ENCODE peak calls at places on chromosome X, in nine cellular contexts. C is RPMI7951; Q is AG08396; V is fibroblast of the aortic adventitia; R is T-helper 1 cell; O is nucleus accumbens; N is RCC 7860; I is GM18507; G is CD8-positive, alpha-beta memory T cell. L is an unnamed sample.

GRCh38 chrX:75522565-75523411 is at the start of gene ZDHHC15:
- DNase-seq in C (peak; percentile 82), Q (no peak), V (no peak), R (peak; percentile 30), O (peak; percentile 39), N (no peak), I (no peak), G (peak; percentile 37), L (peak; percentile 4)

GRCh38 chrX:119783026-119783425 is 8.4 kb downstream of the RPL39 start:
- DNase-seq in C (no peak), Q (no peak), V (no peak), R (no peak), O (no peak), N (no peak), I (no peak), G (no peak), L (no peak)

GRCh38 chrX:19673334-19674040 is 158.2 kb upstream of the MAP3K15 start:
- DNase-seq in C (peak; percentile 97), Q (peak; percentile 62), V (peak; percentile 97), R (no peak), O (no peak), N (peak; percentile 87), I (no peak), G (no peak), L (peak; percentile 97)

GRCh38 chrX:37825225-37825842 is 22.0 kb downstream of the DYNLT3 start:
- DNase-seq in C (peak; percentile 35), Q (peak; percentile 35), V (peak; percentile 49), R (peak; percentile 54), O (no peak), N (no peak), I (no peak), G (peak; percentile 54), L (peak; percentile 50)

GRCh38 chrX:45623266-45623665 is 422.6 kb upstream of the DIPK2B start:
- DNase-seq in C (peak; percentile 98), Q (peak; percentile 81), V (peak; percentile 87), R (no peak), O (no peak), N (peak; percentile 3), I (no peak), G (no peak), L (peak; percentile 95)

GRCh38 chrX:30308263-30309138 is 689 bp downstream of the NR0B1 start:
- DNase-seq in C (peak; percentile 27), Q (peak; percentile 25), V (no peak), R (no peak), O (no peak), N (no peak), I (no peak), G (no peak), L (peak; percentile 44)

GRCh38 chrX:115344885-115345653 is 55.6 kb downstream of the LUZP4 start:
- DNase-seq in C (peak; percentile 91), Q (peak; percentile 89), V (peak; percentile 97), R (no peak), O (peak; percentile 66), N (peak; percentile 86), I (no peak), G (no peak), L (peak; percentile 99)

GRCh38 chrX:134849390-134849789 is 141.4 kb upstream of the SMIM10 start:
- DNase-seq in C (peak; percentile 16), Q (peak; percentile 15), V (peak; percentile 55), R (no peak), O (no peak), N (peak; percentile 42), I (no peak), G (no peak), L (peak; percentile 76)

GRCh38 chrX:135914404-135914803 is 20.9 kb downstream of the SAGE1 start:
- DNase-seq in C (no peak), Q (no peak), V (no peak), R (no peak), O (no peak), N (no peak), I (no peak), G (no peak), L (no peak)

GRCh38 chrX:94908171-94908570 is 1234.2 kb downstream of the FAM133A start:
- DNase-seq in C (no peak), Q (no peak), V (no peak), R (no peak), O (no peak), N (no peak), I (no peak), G (no peak), L (no peak)

GRCh38 chrX:112367065-112367464 is 284.5 kb upstream of the TRPC5 start:
- DNase-seq in C (no peak), Q (no peak), V (no peak), R (no peak), O (no peak), N (no peak), I (no peak), G (no peak), L (no peak)